ENCODE peak calls at places on chromosomes 16 and 17, in six cellular contexts. D is mammary epithelial cell, A is fibroblast of the aortic adventitia, B is adrenal gland, Q is tibial nerve, T is psoas muscle. N is an unnamed sample.

GRCh38 chr16:86381491-86381890 is 128.8 kb upstream of the FOXF1 start:
- DNase-seq in D (no peak), A (no peak), B (no peak), Q (no peak), T (no peak), N (no peak)

GRCh38 chr17:61144876-61145564 is 254.6 kb upstream of the TBX2 start:
- DNase-seq in D (no peak), A (no peak), B (no peak), Q (no peak), T (no peak), N (peak; percentile 75)

GRCh38 chr16:88088161-88088581 is 136.9 kb downstream of the BANP start:
- DNase-seq in D (no peak), A (peak; percentile 49), B (no peak), Q (peak; percentile 22), T (peak; percentile 58), N (no peak)

GRCh38 chr16:4988647-4989046 is 30.5 kb downstream of the SEC14L5 start:
- DNase-seq in D (no peak), A (no peak), B (no peak), Q (no peak), T (no peak), N (no peak)

GRCh38 chr16:27950488-27950887 is 113.0 kb downstream of the GSG1L start:
- DNase-seq in D (no peak), A (no peak), B (no peak), Q (no peak), T (no peak), N (no peak)

GRCh38 chr16:24539850-24540484 is 601 bp downstream of the RBBP6 start:
- DNase-seq in D (peak; percentile 3), A (no peak), B (peak; percentile 67), Q (no peak), T (peak; percentile 74), N (peak; percentile 63)

GRCh38 chr16:2691491-2692248 is 9.3 kb downstream of the KCTD5 start:
- DNase-seq in D (no peak), A (no peak), B (peak; percentile 88), Q (no peak), T (peak; percentile 54), N (no peak)

GRCh38 chr16:13134843-13135242 is 233.4 kb downstream of the SHISA9 start:
- DNase-seq in D (no peak), A (no peak), B (no peak), Q (no peak), T (no peak), N (no peak)

GRCh38 chr16:67731071-67731810 is 12.1 kb upstream of the GFOD2 start:
- DNase-seq in D (no peak), A (no peak), B (no peak), Q (no peak), T (no peak), N (no peak)

GRCh38 chr16:35506018-35506897 is 2046.8 kb downstream of the TP53TG3F start:
- DNase-seq in D (no peak), A (no peak), B (no peak), Q (no peak), T (no peak), N (peak; percentile 1)

GRCh38 chr16:51035711-51036110 is 115.4 kb downstream of the SALL1 start:
- DNase-seq in D (no peak), A (no peak), B (no peak), Q (no peak), T (no peak), N (no peak)

GRCh38 chr16:85845276-85845675 is 45.8 kb downstream of the COX4I1 start:
- DNase-seq in D (no peak), A (no peak), B (no peak), Q (no peak), T (no peak), N (no peak)

GRCh38 chr17:52762794-52763167 is 604.3 kb upstream of the CA10 start:
- DNase-seq in D (no peak), A (no peak), B (no peak), Q (no peak), T (no peak), N (no peak)

GRCh38 chr17:53950207-53950857 is 127.6 kb downstream of the KIF2B start:
- DNase-seq in D (no peak), A (no peak), B (no peak), Q (no peak), T (no peak), N (no peak)

GRCh38 chr17:6254036-6254435 is 180.9 kb downstream of the AIPL1 start:
- DNase-seq in D (no peak), A (peak; percentile 3), B (no peak), Q (no peak), T (no peak), N (no peak)

GRCh38 chr16:57756424-57757325 is 21.1 kb downstream of the KATNB1 start:
- DNase-seq in D (no peak), A (no peak), B (no peak), Q (no peak), T (peak; percentile 13), N (no peak)

GRCh38 chr16:22878955-22879354 is 65.0 kb downstream of the HS3ST2 start:
- DNase-seq in D (no peak), A (no peak), B (no peak), Q (no peak), T (no peak), N (no peak)

GRCh38 chr16:13935408-13935807 is 15.5 kb downstream of the ERCC4 start:
- DNase-seq in D (no peak), A (no peak), B (no peak), Q (no peak), T (no peak), N (no peak)

GRCh38 chr17:8125196-8125946 is 1.5 kb upstream of the HES7 start:
- DNase-seq in D (peak; percentile 62), A (peak; percentile 71), B (peak; percentile 79), Q (peak; percentile 97), T (peak; percentile 78), N (peak; percentile 76)

GRCh38 chr17:75288784-75289121 is 480 bp downstream of the SLC25A19 start:
- DNase-seq in D (no peak), A (no peak), B (peak; percentile 63), Q (no peak), T (peak; percentile 38), N (no peak)

GRCh38 chr17:142102-142661 is 4.8 kb downstream of the SCGB1C2 start:
- DNase-seq in D (peak; percentile 11), A (peak; percentile 2), B (peak; percentile 25), Q (peak; percentile 3), T (peak; percentile 35), N (no peak)

GRCh38 chr16:27639588-27640276 is 89.8 kb downstream of the KATNIP start:
- DNase-seq in D (peak; percentile 41), A (peak; percentile 67), B (peak; percentile 21), Q (peak; percentile 38), T (no peak), N (peak; percentile 64)

GRCh38 chr16:75043175-75043937 is 44.5 kb downstream of the ZNRF1 start:
- DNase-seq in D (no peak), A (peak; percentile 73), B (peak; percentile 38), Q (no peak), T (no peak), N (peak; percentile 71)

GRCh38 chr17:14225153-14226004 is 11.3 kb downstream of the CDRT15 start:
- DNase-seq in D (no peak), A (no peak), B (no peak), Q (no peak), T (no peak), N (no peak)

GRCh38 chr17:75764711-75765421 is at the start of gene GALK1:
- DNase-seq in D (peak; percentile 76), A (peak; percentile 55), B (peak; percentile 80), Q (peak; percentile 61), T (peak; percentile 81), N (peak; percentile 68)

GRCh38 chr17:57459286-57459915 is 203.1 kb downstream of the MSI2 start:
- DNase-seq in D (peak; percentile 68), A (peak; percentile 12), B (peak; percentile 67), Q (no peak), T (no peak), N (peak; percentile 67)

GRCh38 chr17:6046431-6046830 is 23.7 kb upstream of the WSCD1 start:
- DNase-seq in D (no peak), A (no peak), B (no peak), Q (no peak), T (no peak), N (no peak)

GRCh38 chr16:21283521-21284289 is 5.6 kb upstream of the CRYM start:
- DNase-seq in D (peak; percentile 43), A (peak; percentile 40), B (peak; percentile 11), Q (no peak), T (peak; percentile 45), N (peak; percentile 47)
- H3K4me3 ChIP-seq in D (peak overlapping the region; percentile 59), A (peak overlapping the region; percentile 59), B (no peak overlapping the region), Q (peak overlapping the region; percentile 43), T (peak overlapping the region; percentile 60), N (peak overlapping the region; percentile 35)

GRCh38 chr16:73049051-73049910 is 1.4 kb upstream of the ZFHX3 start:
- DNase-seq in D (no peak), A (no peak), B (no peak), Q (no peak), T (no peak), N (no peak)

GRCh38 chr16:73046484-73047214 is 1.3 kb downstream of the ZFHX3 start:
- DNase-seq in D (no peak), A (no peak), B (no peak), Q (no peak), T (no peak), N (no peak)

GRCh38 chr16:73047221-73047535 is 750 bp downstream of the ZFHX3 start:
- DNase-seq in D (no peak), A (peak; percentile 87), B (no peak), Q (no peak), T (no peak), N (no peak)

GRCh38 chr16:73048292-73049050 is 543 bp upstream of the ZFHX3 start:
- DNase-seq in D (no peak), A (peak; percentile 43), B (peak; percentile 77), Q (no peak), T (peak; percentile 80), N (peak; percentile 41)

DNA sequence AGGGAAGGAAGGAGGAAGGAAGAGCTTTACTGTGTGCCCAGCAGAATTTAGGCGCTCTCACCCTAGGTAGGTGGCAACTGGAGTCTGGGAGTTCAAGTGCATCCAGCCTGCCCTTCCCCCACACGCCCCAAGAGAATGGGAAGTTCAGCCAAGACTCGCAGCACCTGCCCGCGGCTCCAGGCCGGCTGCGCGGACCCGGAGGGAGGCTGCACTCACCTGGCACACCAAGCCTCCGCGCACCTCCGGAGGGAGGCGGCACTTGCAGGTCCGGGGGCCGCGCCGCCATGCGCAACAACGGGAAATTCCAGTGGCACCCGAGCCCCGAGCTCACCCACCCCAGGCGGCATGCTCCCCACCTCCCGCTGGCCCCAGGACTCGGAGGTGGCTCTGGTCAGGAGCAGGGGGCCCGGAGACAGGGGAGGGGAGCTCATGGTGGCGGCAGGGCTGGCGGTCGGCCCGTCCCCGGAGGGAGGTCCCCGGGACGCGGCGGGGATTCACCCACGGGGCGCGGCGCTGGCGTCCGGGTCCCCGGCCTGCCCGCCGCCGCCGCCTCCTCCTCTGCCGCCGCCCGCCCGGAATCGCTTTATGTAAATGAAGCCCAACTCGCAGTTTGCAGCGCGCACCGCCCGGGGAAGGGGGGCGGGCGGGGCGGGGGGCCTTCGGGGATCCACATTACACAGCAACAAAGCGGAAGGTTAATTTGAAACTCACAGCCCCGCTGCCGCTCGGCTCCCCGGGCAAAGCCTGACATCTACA is at the start of gene ZFHX3:
- DNase-seq in D (peak; percentile 70), A (peak; percentile 51), B (peak; percentile 82), Q (peak; percentile 65), T (peak; percentile 81), N (peak; percentile 66)
- TF ChIP-seq CTCF in D (no peak), A (peak; percentile 21), B (no peak), Q (peak; percentile 9), T (no peak), N (no peak)

GRCh38 chr17:4861052-4861451 is 27.9 kb downstream of the MINK1 start:
- DNase-seq in D (no peak), A (no peak), B (no peak), Q (no peak), T (no peak), N (no peak)
- H3K4me3 ChIP-seq in D (peak overlapping the region; percentile 91), A (no peak overlapping the region), B (no peak overlapping the region), Q (no peak overlapping the region), T (no peak overlapping the region), N (no peak overlapping the region)

GRCh38 chr17:79970576-79971068 is 65.0 kb downstream of the TBC1D16 start:
- DNase-seq in D (peak; percentile 48), A (peak; percentile 22), B (peak; percentile 81), Q (no peak), T (no peak), N (no peak)
- TF ChIP-seq CTCF in D (peak; percentile 41), A (peak; percentile 26), B (peak; percentile 51), Q (peak; percentile 26), T (peak; percentile 33), N (peak; percentile 48)